ENCODE peak calls at places on chromosomes 3 and 15, in seven cellular contexts. One of them, this sample, is unnamed.

GRCh38 chr3:59535791-59536221 is 486.0 kb upstream of the CFAP20DC start:
- DNase-seq in Karpas-422: no peak
- DNase-seq in left ventricle myocardium inferior: no peak
- DNase-seq in CD4-positive, CD25-positive, alpha-beta regulatory T cell: no peak
- DNase-seq in astrocyte: peak
- DNase-seq in cardiac muscle cell: no peak
- DNase-seq in PC-9: no peak
- DNase-seq in this sample: no peak

GRCh38 chr15:100712226-100712625 is 109.8 kb downstream of the ASB7 start:
- DNase-seq in PC-9: no peak
- DNase-seq in cardiac muscle cell: no peak
- DNase-seq in CD4-positive, CD25-positive, alpha-beta regulatory T cell: no peak
- DNase-seq in left ventricle myocardium inferior: peak
- DNase-seq in Karpas-422: no peak
- DNase-seq in astrocyte: peak
- DNase-seq in this sample: peak

GRCh38 chr3:134211797-134212196 is 38.9 kb downstream of the RYK start:
- DNase-seq in astrocyte: peak
- DNase-seq in left ventricle myocardium inferior: no peak
- DNase-seq in PC-9: no peak
- DNase-seq in CD4-positive, CD25-positive, alpha-beta regulatory T cell: peak
- DNase-seq in Karpas-422: peak
- DNase-seq in cardiac muscle cell: peak
- DNase-seq in this sample: peak

GRCh38 chr3:46703013-46703520 is 1.9 kb downstream of the TMIE start:
- DNase-seq in CD4-positive, CD25-positive, alpha-beta regulatory T cell: no peak
- DNase-seq in astrocyte: no peak
- DNase-seq in cardiac muscle cell: no peak
- DNase-seq in PC-9: no peak
- DNase-seq in left ventricle myocardium inferior: peak
- DNase-seq in Karpas-422: no peak
- DNase-seq in this sample: no peak

GRCh38 chr3:64097920-64098319 is 74.6 kb upstream of the PSMD6 start:
- DNase-seq in Karpas-422: no peak
- DNase-seq in cardiac muscle cell: no peak
- DNase-seq in left ventricle myocardium inferior: no peak
- DNase-seq in astrocyte: no peak
- DNase-seq in CD4-positive, CD25-positive, alpha-beta regulatory T cell: no peak
- DNase-seq in PC-9: no peak
- DNase-seq in this sample: no peak

GRCh38 chr15:50315814-50316630 is 39.0 kb downstream of the GABPB1 start:
- DNase-seq in cardiac muscle cell: peak
- DNase-seq in Karpas-422: peak
- DNase-seq in CD4-positive, CD25-positive, alpha-beta regulatory T cell: peak
- DNase-seq in left ventricle myocardium inferior: no peak
- DNase-seq in astrocyte: peak
- DNase-seq in PC-9: peak
- DNase-seq in this sample: no peak

GRCh38 chr15:59042041-59042440 is 54.6 kb downstream of the RNF111 start:
- DNase-seq in astrocyte: no peak
- DNase-seq in Karpas-422: no peak
- DNase-seq in cardiac muscle cell: no peak
- DNase-seq in left ventricle myocardium inferior: no peak
- DNase-seq in CD4-positive, CD25-positive, alpha-beta regulatory T cell: no peak
- DNase-seq in PC-9: no peak
- DNase-seq in this sample: no peak

GRCh38 chr15:87660494-87661129 is 595.9 kb downstream of the NTRK3 start:
- DNase-seq in left ventricle myocardium inferior: no peak
- DNase-seq in Karpas-422: no peak
- DNase-seq in astrocyte: no peak
- DNase-seq in PC-9: no peak
- DNase-seq in cardiac muscle cell: peak
- DNase-seq in CD4-positive, CD25-positive, alpha-beta regulatory T cell: no peak
- DNase-seq in this sample: no peak

GRCh38 chr3:9067352-9067975 is 104.2 kb upstream of the RAD18 start:
- DNase-seq in left ventricle myocardium inferior: no peak
- DNase-seq in CD4-positive, CD25-positive, alpha-beta regulatory T cell: peak
- DNase-seq in astrocyte: peak
- DNase-seq in PC-9: no peak
- DNase-seq in Karpas-422: peak
- DNase-seq in cardiac muscle cell: peak
- DNase-seq in this sample: peak

GRCh38 chr15:59632714-59633113 is 21.1 kb downstream of the GCNT3 start:
- DNase-seq in PC-9: no peak
- DNase-seq in astrocyte: no peak
- DNase-seq in CD4-positive, CD25-positive, alpha-beta regulatory T cell: no peak
- DNase-seq in left ventricle myocardium inferior: no peak
- DNase-seq in cardiac muscle cell: peak
- DNase-seq in Karpas-422: peak
- DNase-seq in this sample: no peak

GRCh38 chr3:12553921-12554391 is 2.9 kb upstream of the MKRN2 start:
- DNase-seq in astrocyte: peak
- DNase-seq in left ventricle myocardium inferior: no peak
- DNase-seq in CD4-positive, CD25-positive, alpha-beta regulatory T cell: peak
- DNase-seq in cardiac muscle cell: no peak
- DNase-seq in Karpas-422: peak
- DNase-seq in PC-9: no peak
- DNase-seq in this sample: peak

GRCh38 chr3:43709022-43709421 is 18.3 kb downstream of the ABHD5 start:
- DNase-seq in PC-9: peak
- DNase-seq in CD4-positive, CD25-positive, alpha-beta regulatory T cell: no peak
- DNase-seq in left ventricle myocardium inferior: no peak
- DNase-seq in Karpas-422: no peak
- DNase-seq in cardiac muscle cell: no peak
- DNase-seq in astrocyte: no peak
- DNase-seq in this sample: no peak

GRCh38 chr15:64536244-64536836 is 76.0 kb downstream of the ZNF609 start:
- DNase-seq in cardiac muscle cell: no peak
- DNase-seq in Karpas-422: no peak
- DNase-seq in astrocyte: peak
- DNase-seq in left ventricle myocardium inferior: no peak
- DNase-seq in PC-9: peak
- DNase-seq in CD4-positive, CD25-positive, alpha-beta regulatory T cell: peak
- DNase-seq in this sample: no peak

GRCh38 chr15:87877114-87877810 is 379.3 kb downstream of the NTRK3 start:
- DNase-seq in cardiac muscle cell: peak
- DNase-seq in PC-9: no peak
- DNase-seq in CD4-positive, CD25-positive, alpha-beta regulatory T cell: no peak
- DNase-seq in astrocyte: peak
- DNase-seq in Karpas-422: no peak
- DNase-seq in left ventricle myocardium inferior: peak
- DNase-seq in this sample: no peak

GRCh38 chr15:45328663-45329062 is 49.7 kb downstream of the GATM start:
- DNase-seq in left ventricle myocardium inferior: no peak
- DNase-seq in astrocyte: no peak
- DNase-seq in CD4-positive, CD25-positive, alpha-beta regulatory T cell: no peak
- DNase-seq in PC-9: peak
- DNase-seq in cardiac muscle cell: no peak
- DNase-seq in Karpas-422: no peak
- DNase-seq in this sample: no peak

GRCh38 chr15:81002254-81003022 is 1.7 kb downstream of the TLNRD1 start:
- DNase-seq in astrocyte: no peak
- DNase-seq in left ventricle myocardium inferior: peak
- DNase-seq in Karpas-422: no peak
- DNase-seq in PC-9: no peak
- DNase-seq in CD4-positive, CD25-positive, alpha-beta regulatory T cell: no peak
- DNase-seq in cardiac muscle cell: no peak
- DNase-seq in this sample: peak

GRCh38 chr3:132267594-132267993 is 49.6 kb upstream of the ACP3 start:
- DNase-seq in PC-9: no peak
- DNase-seq in Karpas-422: no peak
- DNase-seq in CD4-positive, CD25-positive, alpha-beta regulatory T cell: no peak
- DNase-seq in left ventricle myocardium inferior: no peak
- DNase-seq in cardiac muscle cell: no peak
- DNase-seq in astrocyte: no peak
- DNase-seq in this sample: no peak

GRCh38 chr3:47005212-47006144 is 26.0 kb downstream of the NBEAL2 start:
- DNase-seq in left ventricle myocardium inferior: no peak
- DNase-seq in PC-9: no peak
- DNase-seq in Karpas-422: no peak
- DNase-seq in cardiac muscle cell: no peak
- DNase-seq in CD4-positive, CD25-positive, alpha-beta regulatory T cell: no peak
- DNase-seq in astrocyte: no peak
- DNase-seq in this sample: no peak

GRCh38 chr3:27451261-27451660 is 32.9 kb downstream of the SLC4A7 start:
- DNase-seq in CD4-positive, CD25-positive, alpha-beta regulatory T cell: no peak
- DNase-seq in Karpas-422: no peak
- DNase-seq in PC-9: no peak
- DNase-seq in left ventricle myocardium inferior: no peak
- DNase-seq in cardiac muscle cell: no peak
- DNase-seq in astrocyte: peak
- DNase-seq in this sample: no peak

GRCh38 chr15:97717806-97718205 is 242.7 kb upstream of the ARRDC4 start:
- DNase-seq in cardiac muscle cell: no peak
- DNase-seq in Karpas-422: no peak
- DNase-seq in left ventricle myocardium inferior: no peak
- DNase-seq in astrocyte: no peak
- DNase-seq in PC-9: no peak
- DNase-seq in CD4-positive, CD25-positive, alpha-beta regulatory T cell: no peak
- DNase-seq in this sample: no peak

GRCh38 chr3:151327571-151328198 is 1.7 kb downstream of the P2RY13 start:
- DNase-seq in cardiac muscle cell: peak
- DNase-seq in PC-9: no peak
- DNase-seq in astrocyte: no peak
- DNase-seq in left ventricle myocardium inferior: no peak
- DNase-seq in Karpas-422: peak
- DNase-seq in CD4-positive, CD25-positive, alpha-beta regulatory T cell: peak
- DNase-seq in this sample: no peak

GRCh38 chr3:35724106-35724505 is 84.8 kb downstream of the ARPP21 start:
- DNase-seq in astrocyte: no peak
- DNase-seq in cardiac muscle cell: no peak
- DNase-seq in CD4-positive, CD25-positive, alpha-beta regulatory T cell: no peak
- DNase-seq in left ventricle myocardium inferior: no peak
- DNase-seq in PC-9: no peak
- DNase-seq in Karpas-422: no peak
- DNase-seq in this sample: no peak

GRCh38 chr3:150775001-150775599 is 12.1 kb upstream of the SIAH2 start:
- DNase-seq in CD4-positive, CD25-positive, alpha-beta regulatory T cell: no peak
- DNase-seq in PC-9: no peak
- DNase-seq in Karpas-422: no peak
- DNase-seq in left ventricle myocardium inferior: no peak
- DNase-seq in astrocyte: peak
- DNase-seq in cardiac muscle cell: no peak
- DNase-seq in this sample: no peak

GRCh38 chr3:48747703-48748102 is 30.7 kb upstream of the IP6K2 start:
- DNase-seq in Karpas-422: no peak
- DNase-seq in left ventricle myocardium inferior: peak
- DNase-seq in astrocyte: no peak
- DNase-seq in cardiac muscle cell: no peak
- DNase-seq in CD4-positive, CD25-positive, alpha-beta regulatory T cell: no peak
- DNase-seq in PC-9: no peak
- DNase-seq in this sample: peak

GRCh38 chr3:108416111-108416869 is 94.1 kb downstream of the MYH15 start:
- DNase-seq in left ventricle myocardium inferior: no peak
- DNase-seq in cardiac muscle cell: no peak
- DNase-seq in PC-9: no peak
- DNase-seq in CD4-positive, CD25-positive, alpha-beta regulatory T cell: no peak
- DNase-seq in Karpas-422: no peak
- DNase-seq in astrocyte: peak
- DNase-seq in this sample: no peak

GRCh38 chr3:186653984-186654383 is 11.8 kb upstream of the HRG start:
- DNase-seq in Karpas-422: no peak
- DNase-seq in astrocyte: no peak
- DNase-seq in left ventricle myocardium inferior: no peak
- DNase-seq in cardiac muscle cell: peak
- DNase-seq in CD4-positive, CD25-positive, alpha-beta regulatory T cell: no peak
- DNase-seq in PC-9: no peak
- DNase-seq in this sample: no peak

GRCh38 chr3:138657508-138657907 is 48.9 kb downstream of the FAIM start:
- DNase-seq in left ventricle myocardium inferior: no peak
- DNase-seq in PC-9: no peak
- DNase-seq in cardiac muscle cell: no peak
- DNase-seq in astrocyte: no peak
- DNase-seq in Karpas-422: no peak
- DNase-seq in CD4-positive, CD25-positive, alpha-beta regulatory T cell: no peak
- DNase-seq in this sample: no peak

DNA sequence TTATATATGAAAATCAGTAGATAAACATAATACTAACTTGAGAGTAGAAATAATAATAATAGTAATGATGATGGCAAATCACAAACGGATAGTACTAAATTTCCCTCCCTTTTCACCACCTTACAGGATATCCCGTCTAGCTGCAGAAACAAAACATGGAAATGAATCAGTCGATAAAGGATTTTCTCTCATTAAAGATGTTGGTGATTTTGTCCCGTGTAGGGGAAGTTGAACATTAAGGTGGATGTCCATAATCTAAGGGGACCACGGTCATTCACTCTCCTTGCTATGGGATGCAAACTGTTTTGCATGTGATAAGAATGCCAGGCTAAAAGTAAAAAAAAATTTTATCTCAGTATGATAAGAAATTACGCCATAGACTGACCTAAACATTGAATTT is 1027.7 kb upstream of the NR2F2 start:
- DNase-seq in astrocyte: no peak
- DNase-seq in cardiac muscle cell: no peak
- DNase-seq in Karpas-422: no peak
- DNase-seq in CD4-positive, CD25-positive, alpha-beta regulatory T cell: no peak
- DNase-seq in PC-9: no peak
- DNase-seq in left ventricle myocardium inferior: no peak
- DNase-seq in this sample: no peak
- H3K27ac ChIP-seq in astrocyte: no peak
- H3K27ac ChIP-seq in cardiac muscle cell: no peak
- H3K27ac ChIP-seq in Karpas-422: no peak
- H3K27ac ChIP-seq in CD4-positive, CD25-positive, alpha-beta regulatory T cell: no peak
- H3K27ac ChIP-seq in PC-9: no peak
- H3K27ac ChIP-seq in left ventricle myocardium inferior: peak
- H3K27ac ChIP-seq in this sample: no peak

GRCh38 chr3:190117995-190118394 is 2.7 kb downstream of the P3H2 start:
- DNase-seq in cardiac muscle cell: no peak
- DNase-seq in astrocyte: peak
- DNase-seq in Karpas-422: no peak
- DNase-seq in left ventricle myocardium inferior: no peak
- DNase-seq in CD4-positive, CD25-positive, alpha-beta regulatory T cell: no peak
- DNase-seq in PC-9: peak
- DNase-seq in this sample: no peak
- H3K4me3 ChIP-seq in cardiac muscle cell: no peak
- H3K4me3 ChIP-seq in astrocyte: peak
- H3K4me3 ChIP-seq in Karpas-422: no peak
- H3K4me3 ChIP-seq in left ventricle myocardium inferior: no peak
- H3K4me3 ChIP-seq in CD4-positive, CD25-positive, alpha-beta regulatory T cell: no peak
- H3K4me3 ChIP-seq in PC-9: no peak
- H3K4me3 ChIP-seq in this sample: no peak

DNA sequence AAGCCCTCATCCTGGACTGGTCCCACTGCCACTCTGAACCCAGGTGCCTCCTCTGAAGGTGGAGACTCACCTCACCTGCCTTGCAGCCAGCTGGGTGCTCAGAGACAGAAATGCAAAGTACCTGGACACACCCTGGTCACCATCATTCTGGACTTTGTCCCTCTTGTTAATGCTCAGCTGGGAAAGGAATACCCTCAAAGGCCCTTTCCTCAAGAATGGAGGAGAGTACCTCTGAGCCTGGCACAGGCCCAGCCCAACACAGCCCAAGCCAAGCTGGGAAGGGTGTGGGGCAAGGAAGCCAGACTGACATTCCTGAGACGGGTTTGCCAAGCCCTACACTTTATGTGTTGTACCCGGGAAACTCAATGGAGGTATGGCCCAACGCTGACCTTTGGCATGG is 983 bp upstream of the ALAS1 start:
- DNase-seq in cardiac muscle cell: no peak
- DNase-seq in Karpas-422: no peak
- DNase-seq in left ventricle myocardium inferior: peak
- DNase-seq in astrocyte: no peak
- DNase-seq in PC-9: no peak
- DNase-seq in CD4-positive, CD25-positive, alpha-beta regulatory T cell: no peak
- DNase-seq in this sample: no peak
- H3K27ac ChIP-seq in cardiac muscle cell: no peak
- H3K27ac ChIP-seq in Karpas-422: no peak
- H3K27ac ChIP-seq in left ventricle myocardium inferior: peak
- H3K27ac ChIP-seq in astrocyte: no peak
- H3K27ac ChIP-seq in PC-9: no peak
- H3K27ac ChIP-seq in CD4-positive, CD25-positive, alpha-beta regulatory T cell: peak
- H3K27ac ChIP-seq in this sample: peak

GRCh38 chr3:177358085-177358967 is 161.0 kb upstream of the TBL1XR1 start:
- DNase-seq in cardiac muscle cell: peak
- DNase-seq in CD4-positive, CD25-positive, alpha-beta regulatory T cell: peak
- DNase-seq in PC-9: peak
- DNase-seq in astrocyte: peak
- DNase-seq in Karpas-422: no peak
- DNase-seq in left ventricle myocardium inferior: peak
- DNase-seq in this sample: peak
- H3K4me3 ChIP-seq in cardiac muscle cell: no peak
- H3K4me3 ChIP-seq in CD4-positive, CD25-positive, alpha-beta regulatory T cell: peak
- H3K4me3 ChIP-seq in PC-9: peak
- H3K4me3 ChIP-seq in astrocyte: peak
- H3K4me3 ChIP-seq in Karpas-422: no peak
- H3K4me3 ChIP-seq in left ventricle myocardium inferior: peak
- H3K4me3 ChIP-seq in this sample: peak

This sample was measured in heart left ventricle.